ENCODE peak calls at places on chromosome 12, in four cellular contexts. One of them, this sample, is unnamed.

GRCh38 chr12:62933220-62933870 is 1.6 kb downstream of the PPM1H start:
- DNase-seq in tibial nerve: no peak
- DNase-seq in mesothelial cell of epicardium: no peak
- DNase-seq in fibroblast of the conjunctiva: no peak
- DNase-seq in this sample: no peak

GRCh38 chr12:106090586-106091411 is 48.0 kb downstream of the NUAK1 start:
- DNase-seq in mesothelial cell of epicardium: no peak
- DNase-seq in fibroblast of the conjunctiva: peak; percentile 32
- DNase-seq in tibial nerve: no peak
- DNase-seq in this sample: no peak

GRCh38 chr12:74111688-74112360 is 425.8 kb upstream of the ATXN7L3B start:
- DNase-seq in fibroblast of the conjunctiva: no peak
- DNase-seq in tibial nerve: no peak
- DNase-seq in mesothelial cell of epicardium: no peak
- DNase-seq in this sample: no peak

GRCh38 chr12:119749666-119750065 is 81.7 kb downstream of the PRKAB1 start:
- DNase-seq in mesothelial cell of epicardium: no peak
- DNase-seq in fibroblast of the conjunctiva: no peak
- DNase-seq in tibial nerve: no peak
- DNase-seq in this sample: no peak

GRCh38 chr12:27521066-27521465 is 2.9 kb upstream of the PPFIBP1 start:
- DNase-seq in fibroblast of the conjunctiva: no peak
- DNase-seq in mesothelial cell of epicardium: no peak
- DNase-seq in tibial nerve: no peak
- DNase-seq in this sample: no peak

GRCh38 chr12:79360269-79360668 is 330.5 kb downstream of the PAWR start:
- DNase-seq in mesothelial cell of epicardium: no peak
- DNase-seq in tibial nerve: no peak
- DNase-seq in fibroblast of the conjunctiva: no peak
- DNase-seq in this sample: no peak

GRCh38 chr12:32273712-32274111 is 125.6 kb upstream of the FGD4 start:
- DNase-seq in tibial nerve: no peak
- DNase-seq in mesothelial cell of epicardium: no peak
- DNase-seq in fibroblast of the conjunctiva: no peak
- DNase-seq in this sample: no peak

GRCh38 chr12:94731733-94732360 is 81.5 kb upstream of the TMCC3 start:
- DNase-seq in tibial nerve: no peak
- DNase-seq in fibroblast of the conjunctiva: no peak
- DNase-seq in mesothelial cell of epicardium: no peak
- DNase-seq in this sample: no peak

GRCh38 chr12:102441077-102441596 is 39.2 kb downstream of the IGF1 start:
- DNase-seq in fibroblast of the conjunctiva: no peak
- DNase-seq in tibial nerve: no peak
- DNase-seq in mesothelial cell of epicardium: no peak
- DNase-seq in this sample: no peak

GRCh38 chr12:10406725-10407124 is 2.8 kb downstream of the KLRC4 start:
- DNase-seq in fibroblast of the conjunctiva: no peak
- DNase-seq in mesothelial cell of epicardium: no peak
- DNase-seq in tibial nerve: peak; percentile 56
- DNase-seq in this sample: no peak

GRCh38 chr12:64145226-64145625 is 76.9 kb downstream of the KICS2 start:
- DNase-seq in fibroblast of the conjunctiva: no peak
- DNase-seq in tibial nerve: no peak
- DNase-seq in mesothelial cell of epicardium: no peak
- DNase-seq in this sample: no peak

GRCh38 chr12:26496170-26496569 is 300.8 kb downstream of the SSPN start:
- DNase-seq in fibroblast of the conjunctiva: no peak
- DNase-seq in mesothelial cell of epicardium: no peak
- DNase-seq in tibial nerve: no peak
- DNase-seq in this sample: no peak

GRCh38 chr12:55830601-55831406 is 1.4 kb upstream of the DNAJC14 start:
- DNase-seq in fibroblast of the conjunctiva: peak; percentile 55
- DNase-seq in tibial nerve: peak; percentile 87
- DNase-seq in mesothelial cell of epicardium: peak; percentile 74
- DNase-seq in this sample: no peak

GRCh38 chr12:124567035-124567672 is at the start of gene NCOR2:
- DNase-seq in tibial nerve: no peak
- DNase-seq in mesothelial cell of epicardium: peak; percentile 66
- DNase-seq in fibroblast of the conjunctiva: no peak
- DNase-seq in this sample: no peak

GRCh38 chr12:105382771-105383632 is 52.5 kb downstream of the C12orf75 start:
- DNase-seq in mesothelial cell of epicardium: no peak
- DNase-seq in tibial nerve: peak; percentile 71
- DNase-seq in fibroblast of the conjunctiva: peak; percentile 65
- DNase-seq in this sample: no peak

GRCh38 chr12:129413295-129413694 is 490.5 kb downstream of the TMEM132D start:
- DNase-seq in tibial nerve: no peak
- DNase-seq in fibroblast of the conjunctiva: no peak
- DNase-seq in mesothelial cell of epicardium: no peak
- DNase-seq in this sample: no peak

GRCh38 chr12:132771126-132771838 is 9.7 kb upstream of the ANKLE2 start:
- DNase-seq in mesothelial cell of epicardium: no peak
- DNase-seq in fibroblast of the conjunctiva: no peak
- DNase-seq in tibial nerve: no peak
- DNase-seq in this sample: no peak

This sample was measured in retinal pigment epithelial cell.